ENCODE peak calls at places on chromosomes 12 and 14, in five cellular contexts. One of them, this sample, is unnamed.

GRCh38 chr12:3920378-3921141 is 47.4 kb upstream of the PARP11 start:
- DNase-seq in neural crest cell: peak
- DNase-seq in Right ventricle myocardium superior: no peak
- DNase-seq in heart left ventricle: no peak
- DNase-seq in ureter: peak
- DNase-seq in this sample: no peak

GRCh38 chr12:40312982-40313576 is 88.3 kb downstream of the LRRK2 start:
- DNase-seq in neural crest cell: no peak
- DNase-seq in Right ventricle myocardium superior: no peak
- DNase-seq in heart left ventricle: no peak
- DNase-seq in ureter: no peak
- DNase-seq in this sample: peak

GRCh38 chr12:120324841-120325417 is 2.6 kb downstream of the PLA2G1B start:
- DNase-seq in neural crest cell: no peak
- DNase-seq in Right ventricle myocardium superior: no peak
- DNase-seq in heart left ventricle: no peak
- DNase-seq in ureter: no peak
- DNase-seq in this sample: no peak

GRCh38 chr12:54125950-54126695 is 62.7 kb downstream of the SMUG1 start:
- DNase-seq in neural crest cell: peak
- DNase-seq in Right ventricle myocardium superior: peak
- DNase-seq in heart left ventricle: no peak
- DNase-seq in ureter: no peak
- DNase-seq in this sample: no peak

GRCh38 chr12:58105225-58106119 is 164.1 kb downstream of the ATP23 start:
- DNase-seq in neural crest cell: no peak
- DNase-seq in Right ventricle myocardium superior: no peak
- DNase-seq in heart left ventricle: no peak
- DNase-seq in ureter: no peak
- DNase-seq in this sample: peak

GRCh38 chr12:121182222-121182896 is 27.6 kb upstream of the P2RX4 start:
- DNase-seq in neural crest cell: no peak
- DNase-seq in Right ventricle myocardium superior: no peak
- DNase-seq in heart left ventricle: no peak
- DNase-seq in ureter: no peak
- DNase-seq in this sample: no peak

GRCh38 chr12:54021432-54022013 is 6.7 kb upstream of the HOXC6 start:
- DNase-seq in neural crest cell: no peak
- DNase-seq in Right ventricle myocardium superior: no peak
- DNase-seq in heart left ventricle: no peak
- DNase-seq in ureter: no peak
- DNase-seq in this sample: no peak

GRCh38 chr14:80055912-80056801 is 155.1 kb downstream of the DIO2 start:
- DNase-seq in neural crest cell: peak
- DNase-seq in Right ventricle myocardium superior: peak
- DNase-seq in heart left ventricle: no peak
- DNase-seq in ureter: peak
- DNase-seq in this sample: peak

GRCh38 chr12:114974333-114974732 is 290.4 kb upstream of the TBX3 start:
- DNase-seq in neural crest cell: no peak
- DNase-seq in Right ventricle myocardium superior: no peak
- DNase-seq in heart left ventricle: no peak
- DNase-seq in ureter: no peak
- DNase-seq in this sample: no peak

GRCh38 chr14:31933716-31934115 is 143.4 kb upstream of the ARHGAP5 start:
- DNase-seq in neural crest cell: no peak
- DNase-seq in Right ventricle myocardium superior: no peak
- DNase-seq in heart left ventricle: no peak
- DNase-seq in ureter: no peak
- DNase-seq in this sample: peak

GRCh38 chr14:77105118-77105517 is 7.1 kb downstream of the CIPC start:
- DNase-seq in neural crest cell: no peak
- DNase-seq in Right ventricle myocardium superior: no peak
- DNase-seq in heart left ventricle: no peak
- DNase-seq in ureter: no peak
- DNase-seq in this sample: no peak

GRCh38 chr14:91417134-91417982 is at the start of gene CCDC88C:
- DNase-seq in neural crest cell: peak
- DNase-seq in Right ventricle myocardium superior: peak
- DNase-seq in heart left ventricle: peak
- DNase-seq in ureter: no peak
- DNase-seq in this sample: no peak